ENCODE peak calls at places on chromosomes 7 and 10, in eight cellular contexts. T is activated CD4-positive, alpha-beta memory T cell treated with anti-CD3 and anti-CD28 coated beads for 36 hours; W is activated T-helper 9 cell treated with anti-CD3 and anti-CD28 coated beads, Interleukin-2, amount 50 U/mL, for 16 hours; D is esophagus muscularis mucosa; N is NCI-H1694; L is activated CD4-positive, alpha-beta T cell treated with anti-CD3 and anti-CD28 coated beads for 4 hours; K is tibial nerve; E is CD4-positive, alpha-beta T cell. I is an unnamed sample.

GRCh38 chr10:46312953-46313352 is 26.2 kb downstream of the ANTXRL start:
- DNase-seq in T (no peak), W (no peak), D (no peak), N (no peak), L (no peak), K (no peak), E (no peak), I (no peak)

GRCh38 chr7:134460000-134460399 is 1.1 kb upstream of the AKR1B1 start:
- DNase-seq in T (no peak), W (no peak), D (no peak), N (no peak), L (no peak), K (no peak), E (no peak), I (peak; percentile 51)

GRCh38 chr7:158587425-158588084 is at the start of gene PTPRN2:
- DNase-seq in T (peak; percentile 69), W (peak; percentile 42), D (no peak), N (no peak), L (peak; percentile 27), K (peak; percentile 17), E (peak; percentile 56), I (no peak)

GRCh38 chr7:151351967-151352366 is 10.4 kb downstream of the NUB1 start:
- DNase-seq in T (peak; percentile 77), W (peak; percentile 20), D (no peak), N (no peak), L (peak; percentile 29), K (no peak), E (peak; percentile 43), I (no peak)

GRCh38 chr10:103781329-103782061 is 73.9 kb downstream of the SH3PXD2A start:
- DNase-seq in T (peak; percentile 36), W (no peak), D (no peak), N (no peak), L (no peak), K (no peak), E (no peak), I (no peak)

GRCh38 chr10:79102056-79102874 is 33.5 kb downstream of the ZMIZ1 start:
- DNase-seq in T (no peak), W (no peak), D (no peak), N (peak; percentile 91), L (no peak), K (peak; percentile 61), E (no peak), I (peak; percentile 80)

GRCh38 chr10:16945566-16945965 is 128.3 kb upstream of the RSU1 start:
- DNase-seq in T (no peak), W (no peak), D (no peak), N (no peak), L (no peak), K (no peak), E (no peak), I (no peak)

GRCh38 chr7:116786791-116787443 is 75.5 kb upstream of the CAPZA2 start:
- DNase-seq in T (peak; percentile 40), W (no peak), D (no peak), N (no peak), L (no peak), K (no peak), E (no peak), I (no peak)

GRCh38 chr10:132246296-132246695 is 59.5 kb downstream of the DPYSL4 start:
- DNase-seq in T (no peak), W (no peak), D (no peak), N (no peak), L (no peak), K (no peak), E (no peak), I (no peak)

GRCh38 chr10:522350-522749 is 167.1 kb downstream of the DIP2C start:
- DNase-seq in T (no peak), W (no peak), D (no peak), N (no peak), L (no peak), K (no peak), E (no peak), I (no peak)